ENCODE peak calls at places on chromosomes 3 and 15, in seven cellular contexts. V is astrocyte of the cerebellum, N is ovary, Z is thoracic aorta, C is BJ, B is A549, T is testis. R is an unnamed sample.

GRCh38 chr3:134896696-134897095 is 101.6 kb downstream of the EPHB1 start:
- DNase-seq in V (no peak), N (no peak), Z (no peak), C (no peak), B (no peak), T (no peak), R (no peak)

GRCh38 chr15:41263891-41264351 is 32.9 kb downstream of the CHP1 start:
- DNase-seq in V (no peak), N (no peak), Z (no peak), C (no peak), B (no peak), T (no peak), R (no peak)

GRCh38 chr3:148711981-148712666 is 14.4 kb downstream of the AGTR1 start:
- DNase-seq in V (no peak), N (no peak), Z (no peak), C (no peak), B (no peak), T (no peak), R (no peak)

GRCh38 chr15:88144921-88145320 is 111.6 kb downstream of the NTRK3 start:
- DNase-seq in V (no peak), N (no peak), Z (no peak), C (no peak), B (no peak), T (no peak), R (no peak)

GRCh38 chr15:64524778-64525177 is 64.4 kb downstream of the ZNF609 start:
- DNase-seq in V (no peak), N (no peak), Z (no peak), C (no peak), B (no peak), T (no peak), R (no peak)

GRCh38 chr3:121330586-121330985 is 215.2 kb downstream of the POLQ start:
- DNase-seq in V (no peak), N (no peak), Z (no peak), C (no peak), B (no peak), T (no peak), R (no peak)

GRCh38 chr3:189282189-189282588 is 110.4 kb downstream of the TPRG1 start:
- DNase-seq in V (no peak), N (no peak), Z (no peak), C (no peak), B (no peak), T (no peak), R (no peak)

GRCh38 chr3:100103558-100104441 is 10.5 kb downstream of the FILIP1L start:
- DNase-seq in V (peak; percentile 62), N (no peak), Z (no peak), C (peak; percentile 53), B (no peak), T (no peak), R (no peak)

GRCh38 chr3:185120126-185120525 is 32.7 kb downstream of the C3orf70 start:
- DNase-seq in V (no peak), N (no peak), Z (no peak), C (no peak), B (no peak), T (no peak), R (no peak)

GRCh38 chr3:109355625-109356441 is 18.5 kb upstream of the DPPA4 start:
- DNase-seq in V (no peak), N (no peak), Z (no peak), C (no peak), B (no peak), T (no peak), R (no peak)

GRCh38 chr15:89808160-89808870 is 6.3 kb downstream of the ANPEP start:
- DNase-seq in V (no peak), N (no peak), Z (no peak), C (no peak), B (no peak), T (no peak), R (no peak)

GRCh38 chr3:40631341-40631995 is 106.7 kb downstream of the ZNF621 start:
- DNase-seq in V (no peak), N (no peak), Z (no peak), C (no peak), B (no peak), T (peak; percentile 23), R (no peak)

DNA sequence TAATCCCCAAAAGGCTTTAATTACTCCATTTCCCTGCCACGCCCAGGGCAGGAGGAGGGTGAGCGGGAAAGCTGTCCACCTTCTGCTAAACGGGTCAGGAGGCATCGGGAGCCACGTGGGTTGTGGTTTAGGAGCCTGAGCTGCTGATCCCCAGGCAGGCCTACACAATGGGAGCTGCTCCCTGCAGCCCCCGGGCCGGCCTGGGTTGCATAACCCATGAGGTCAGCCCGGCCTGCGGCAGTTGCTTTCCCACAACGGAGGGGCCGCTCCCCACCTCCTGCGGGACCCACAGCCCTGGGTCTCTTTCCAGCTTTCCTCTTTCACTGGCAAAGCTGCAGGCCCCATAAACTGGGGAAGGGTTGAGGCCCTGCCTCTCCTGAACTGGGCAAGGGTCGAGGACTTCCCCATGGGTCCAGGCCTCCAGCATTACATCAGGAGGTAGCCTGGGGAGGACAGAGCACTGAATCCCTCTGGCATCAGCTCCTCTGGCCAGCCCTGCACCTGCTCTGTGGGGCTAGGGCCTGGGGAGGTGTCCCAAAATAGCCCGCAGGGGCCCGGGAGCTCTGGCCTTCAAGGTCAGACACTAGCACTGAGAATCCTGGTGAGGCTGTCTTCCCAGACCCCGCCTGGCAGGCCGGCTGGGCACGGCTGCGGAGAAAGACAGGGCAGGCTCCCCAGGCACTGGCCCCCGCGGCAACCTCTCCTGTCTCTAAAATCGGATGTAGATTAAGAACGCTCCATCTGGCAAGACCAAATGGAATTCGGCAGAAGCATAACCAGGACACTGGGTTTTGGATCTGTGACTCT is 47.3 kb downstream of the ZDHHC19 start:
- DNase-seq in V (no peak), N (peak; percentile 53), Z (no peak), C (no peak), B (no peak), T (no peak), R (no peak)
- H3K4me3 ChIP-seq in V (no peak overlapping the region), N (no peak overlapping the region), Z (no peak overlapping the region), C (no peak overlapping the region), B (no peak overlapping the region), T (no peak overlapping the region), R (no peak overlapping the region)

DNA sequence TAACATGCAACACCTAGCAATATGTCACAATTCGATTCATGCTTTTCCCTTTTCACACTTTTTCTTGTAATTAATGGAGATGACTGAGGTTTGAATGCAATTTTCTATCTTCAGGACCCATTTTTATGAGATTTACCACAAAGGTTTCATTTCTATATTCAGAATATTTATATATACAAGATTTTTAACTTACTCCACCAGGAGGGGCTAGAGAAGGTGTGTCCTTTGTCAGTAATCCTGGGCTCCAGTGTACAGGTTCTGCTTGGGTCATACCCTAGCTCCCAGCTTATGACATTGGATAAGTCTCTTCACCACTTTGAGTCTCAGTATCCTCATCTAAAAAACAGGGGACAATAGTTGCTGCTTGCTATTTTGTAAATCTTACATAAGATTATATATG is 95.7 kb upstream of the SLC24A5 start:
- DNase-seq in V (no peak), N (no peak), Z (no peak), C (no peak), B (no peak), T (no peak), R (no peak)
- TF ChIP-seq CTCF in V (peak; percentile 16), N (no peak), Z (no peak), C (no peak), B (no peak), T (no peak), R (no peak)

DNA sequence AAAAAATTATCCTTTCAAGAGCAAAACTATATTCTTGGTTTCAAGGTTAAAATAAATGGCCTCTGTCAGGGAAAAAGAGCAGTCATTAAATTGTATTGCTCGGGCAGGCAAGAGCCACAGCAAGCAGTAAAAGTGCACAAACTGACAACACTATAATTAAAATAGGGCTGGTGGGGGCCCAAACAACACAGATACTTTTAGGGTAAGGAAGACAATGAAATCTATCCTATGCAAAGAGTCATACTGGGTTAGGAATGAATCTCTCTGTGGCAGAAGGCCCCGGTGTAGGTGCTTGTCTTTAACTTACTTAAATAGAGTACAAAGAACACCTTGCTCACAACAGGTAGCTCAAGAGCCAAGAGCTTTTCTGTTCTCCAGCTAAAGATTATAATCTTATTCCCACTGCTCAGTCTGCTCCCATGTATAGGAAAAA is 94.7 kb downstream of the DLG1 start:
- DNase-seq in V (no peak), N (no peak), Z (no peak), C (no peak), B (no peak), T (no peak), R (no peak)
- H3K4me3 ChIP-seq in V (no peak overlapping the region), N (no peak overlapping the region), Z (no peak overlapping the region), C (no peak overlapping the region), B (no peak overlapping the region), T (no peak overlapping the region), R (no peak overlapping the region)

GRCh38 chr15:70100495-70101331 is 3.0 kb upstream of the TLE3 start:
- DNase-seq in V (no peak), N (peak; percentile 79), Z (no peak), C (no peak), B (peak; percentile 58), T (peak; percentile 67), R (no peak)
- TF ChIP-seq CTCF in V (peak; percentile 25), N (no peak), Z (peak; percentile 32), C (peak; percentile 40), B (peak; percentile 35), T (no peak), R (peak; percentile 39)

GRCh38 chr3:45608296-45608695 is 13.7 kb downstream of the LIMD1 start:
- DNase-seq in V (no peak), N (no peak), Z (no peak), C (no peak), B (no peak), T (no peak), R (no peak)
- H3K4me3 ChIP-seq in V (no peak overlapping the region), N (no peak overlapping the region), Z (peak overlapping the region; percentile 53), C (no peak overlapping the region), B (no peak overlapping the region), T (no peak overlapping the region), R (no peak overlapping the region)

DNA sequence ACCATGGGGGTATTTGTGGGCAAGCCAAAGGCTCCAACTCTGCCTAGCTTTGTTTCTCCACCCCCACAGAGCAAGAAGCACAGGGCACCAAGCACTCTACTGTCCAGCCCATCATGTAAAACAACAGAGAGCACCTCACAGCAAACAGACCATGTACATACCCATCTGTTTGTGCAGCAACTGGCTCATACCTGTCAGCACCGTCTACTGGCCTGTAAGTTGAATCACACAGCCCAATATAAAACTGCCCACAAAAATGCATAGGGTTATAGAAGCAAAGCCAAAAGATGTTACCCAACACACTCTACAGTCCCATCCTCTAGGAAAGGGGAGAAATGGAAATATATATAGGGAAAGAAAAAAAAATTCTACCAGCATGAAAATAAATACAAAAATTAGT is 139.7 kb upstream of the CPNE4 start:
- DNase-seq in V (no peak), N (no peak), Z (no peak), C (no peak), B (no peak), T (no peak), R (no peak)
- TF ChIP-seq CTCF in V (no peak), N (no peak), Z (no peak), C (no peak), B (no peak), T (no peak), R (no peak)

GRCh38 chr3:10299679-10300078 is 6.9 kb upstream of the GHRL start:
- DNase-seq in V (no peak), N (no peak), Z (no peak), C (no peak), B (no peak), T (no peak), R (no peak)
- H3K4me3 ChIP-seq in V (no peak overlapping the region), N (no peak overlapping the region), Z (no peak overlapping the region), C (no peak overlapping the region), B (no peak overlapping the region), T (no peak overlapping the region), R (no peak overlapping the region)

GRCh38 chr15:50810128-50810527 is 44.6 kb upstream of the SPPL2A start:
- DNase-seq in V (no peak), N (no peak), Z (no peak), C (no peak), B (no peak), T (no peak), R (no peak)
- TF ChIP-seq CTCF in V (no peak), N (no peak), Z (no peak), C (no peak), B (no peak), T (no peak), R (no peak)